ENCODE peak calls at places on chromosomes 4 and X, in eight cellular contexts. A, B, J, V, T, N, F and W are unnamed samples.

GRCh38 chrX:133045986-133046385 is 50.9 kb downstream of the USP26 start:
- DNase-seq in F (no peak), J (no peak), A (no peak), V (no peak), B (no peak), T (peak), N (no peak), W (no peak)

GRCh38 chr4:155610143-155610542 is 56.5 kb upstream of the GUCY1A1 start:
- DNase-seq in A (no peak), J (no peak), F (no peak), B (no peak), V (no peak), T (no peak), N (no peak), W (no peak)

GRCh38 chr4:67909910-67910905 is 26.4 kb upstream of the TMPRSS11D start:
- DNase-seq in A (no peak), T (peak), B (no peak), F (no peak), V (no peak), J (peak), N (no peak), W (peak)

GRCh38 chr4:7394681-7395451 is 39.9 kb downstream of the PSAPL1 start:
- DNase-seq in F (peak), J (no peak), T (no peak), N (no peak), V (no peak), B (no peak), A (no peak), W (no peak)

GRCh38 chrX:28058906-28059305 is 77.7 kb upstream of the DCAF8L1 start:
- DNase-seq in A (no peak), B (no peak), N (no peak), V (no peak), T (peak), F (no peak), J (no peak), W (no peak)

GRCh38 chr4:123587983-123588494 is 191.4 kb downstream of the SPRY1 start:
- DNase-seq in B (no peak), V (no peak), T (peak), J (peak), A (no peak), N (no peak), F (no peak), W (peak)

GRCh38 chrX:139738581-139738980 is 30.6 kb upstream of the MCF2 start:
- DNase-seq in T (peak), N (no peak), B (no peak), A (no peak), F (no peak), V (no peak), J (no peak), W (no peak)

GRCh38 chrX:13270360-13270759 is 49.5 kb downstream of the ATXN3L start:
- DNase-seq in T (no peak), B (no peak), F (no peak), A (no peak), V (no peak), J (no peak), N (no peak), W (no peak)

GRCh38 chrX:118495061-118495921 is at the start of gene DOCK11:
- DNase-seq in T (peak), J (peak), F (peak), N (peak), V (peak), B (peak), A (peak), W (peak)